ENCODE peak calls at places on chromosomes 7 and 10, in seven cellular contexts. F is NCI-H460; D is ACHN; S is CD4-positive, alpha-beta memory T cell; G is activated CD4-positive, alpha-beta T cell treated with anti-CD3 and anti-CD28 coated beads, Interleukin-2, amount 10 ng/mL, durations not matched to agents 7 days and 5 days; U is activated effector memory CD4-positive, alpha-beta T cell treated with anti-CD3 and anti-CD28 coated beads, Interleukin-2, amount 50 U/mL, for 16 hours; R is stimulated activated CD4-positive, alpha-beta T cell treated with anti-CD3 and anti-CD28 coated beads, TNF-alpha, amount 100 ng/mL, for 4 hours. I is an unnamed sample.

GRCh38 chr10:90775351-90776028 is 82.3 kb downstream of the HTR7 start:
- DNase-seq in F (no peak), D (no peak), S (no peak), G (no peak), U (no peak), R (no peak), I (no peak)

GRCh38 chr7:147547252-147547897 is 1043.2 kb upstream of the C7orf33 start:
- DNase-seq in F (peak), D (peak), S (no peak), G (peak), U (no peak), R (no peak), I (no peak)

GRCh38 chr7:33671521-33672262 is 233.6 kb upstream of the BMPER start:
- DNase-seq in F (no peak), D (no peak), S (no peak), G (no peak), U (no peak), R (no peak), I (no peak)

GRCh38 chr7:134865001-134865845 is 85.8 kb downstream of the CALD1 start:
- DNase-seq in F (no peak), D (peak), S (peak), G (peak), U (peak), R (no peak), I (no peak)

GRCh38 chr7:29035044-29035740 is 77.1 kb upstream of the TRIL start:
- DNase-seq in F (peak), D (peak), S (no peak), G (peak), U (no peak), R (no peak), I (peak)

GRCh38 chr7:2109936-2110585 is 122.7 kb downstream of the MAD1L1 start:
- DNase-seq in F (peak), D (peak), S (no peak), G (peak), U (peak), R (no peak), I (peak)

GRCh38 chr7:1663243-1663642 is 6.8 kb upstream of the ELFN1 start:
- DNase-seq in F (no peak), D (no peak), S (no peak), G (no peak), U (peak), R (no peak), I (no peak)

GRCh38 chr7:29239638-29240037 is 45.1 kb downstream of the CHN2 start:
- DNase-seq in F (no peak), D (peak), S (no peak), G (peak), U (no peak), R (no peak), I (no peak)

GRCh38 chr10:93070378-93071176 is 3.1 kb upstream of the CYP26A1 start:
- DNase-seq in F (no peak), D (no peak), S (no peak), G (no peak), U (no peak), R (no peak), I (no peak)

GRCh38 chr7:11648980-11649379 is 183.0 kb downstream of the THSD7A start:
- DNase-seq in F (no peak), D (no peak), S (no peak), G (no peak), U (no peak), R (no peak), I (no peak)

GRCh38 chr10:118844731-118845573 is 90.2 kb upstream of the CACUL1 start:
- DNase-seq in F (no peak), D (no peak), S (no peak), G (no peak), U (no peak), R (no peak), I (no peak)

GRCh38 chr10:47420305-47421056 is 36.4 kb upstream of the ZNF488 start:
- DNase-seq in F (no peak), D (no peak), S (no peak), G (no peak), U (peak), R (no peak), I (no peak)

GRCh38 chr7:54781356-54781912 is 22.4 kb upstream of the SEC61G start:
- DNase-seq in F (no peak), D (no peak), S (no peak), G (no peak), U (no peak), R (no peak), I (no peak)

GRCh38 chr7:16719699-16720098 is 33.9 kb upstream of the TSPAN13 start:
- DNase-seq in F (no peak), D (no peak), S (no peak), G (no peak), U (no peak), R (no peak), I (no peak)

GRCh38 chr10:130175074-130175473 is 38.9 kb downstream of the GLRX3 start:
- DNase-seq in F (no peak), D (no peak), S (no peak), G (no peak), U (no peak), R (no peak), I (no peak)

GRCh38 chr7:156034397-156034796 is 222.1 kb upstream of the SHH start:
- DNase-seq in F (no peak), D (no peak), S (no peak), G (no peak), U (no peak), R (no peak), I (no peak)

GRCh38 chr10:109984013-109984412 is 23.8 kb upstream of the ADD3 start:
- DNase-seq in F (no peak), D (no peak), S (no peak), G (no peak), U (no peak), R (no peak), I (no peak)

GRCh38 chr7:21507627-21508343 is 35.1 kb upstream of the DNAH11 start:
- DNase-seq in F (peak), D (peak), S (peak), G (peak), U (peak), R (peak), I (peak)

I was measured in HCT116.